ENCODE peak calls at places on chromosomes 7 and 10, in six cellular contexts. One of them, this sample, is unnamed.
A peak's percentile ranks its signal among the peaks of the same experiment; 100 is the strongest.

GRCh38 chr7:157470017-157470322 is 133.2 kb downstream of the DNAJB6 start:
- ATAC-seq in GM12878: no peak
- ATAC-seq in HepG2: no peak
- ATAC-seq in A549: no peak
- ATAC-seq in K562: no peak
- ATAC-seq in upper lobe of left lung: no peak
- ATAC-seq in this sample: no peak

GRCh38 chr10:21509391-21510217 is 15.9 kb downstream of the SKIDA1 start:
- ATAC-seq in GM12878: no peak
- ATAC-seq in HepG2: no peak
- ATAC-seq in A549: no peak
- ATAC-seq in K562: no peak
- ATAC-seq in upper lobe of left lung: no peak
- ATAC-seq in this sample: peak; percentile 10

GRCh38 chr10:6072215-6072941 is 10.2 kb upstream of the IL2RA start:
- ATAC-seq in GM12878: peak; percentile 77
- ATAC-seq in HepG2: no peak
- ATAC-seq in A549: no peak
- ATAC-seq in K562: no peak
- ATAC-seq in upper lobe of left lung: no peak
- ATAC-seq in this sample: peak; percentile 52

GRCh38 chr10:103842605-103843004 is 12.8 kb downstream of the SH3PXD2A start:
- ATAC-seq in GM12878: no peak
- ATAC-seq in HepG2: peak; percentile 18
- ATAC-seq in A549: no peak
- ATAC-seq in K562: no peak
- ATAC-seq in upper lobe of left lung: no peak
- ATAC-seq in this sample: no peak

GRCh38 chr10:45151467-45152214 is 150.9 kb downstream of the ZNF22 start:
- ATAC-seq in GM12878: no peak
- ATAC-seq in HepG2: peak; percentile 58
- ATAC-seq in A549: no peak
- ATAC-seq in K562: peak; percentile 38
- ATAC-seq in upper lobe of left lung: peak; percentile 35
- ATAC-seq in this sample: no peak

GRCh38 chr10:102595914-102596313 is 48.4 kb upstream of the TRIM8 start:
- ATAC-seq in GM12878: no peak
- ATAC-seq in HepG2: no peak
- ATAC-seq in A549: peak; percentile 27
- ATAC-seq in K562: no peak
- ATAC-seq in upper lobe of left lung: no peak
- ATAC-seq in this sample: no peak

GRCh38 chr7:1053002-1053411 is 8.7 kb downstream of the GPR146 start:
- ATAC-seq in GM12878: no peak
- ATAC-seq in HepG2: no peak
- ATAC-seq in A549: no peak
- ATAC-seq in K562: no peak
- ATAC-seq in upper lobe of left lung: no peak
- ATAC-seq in this sample: peak; percentile 30

GRCh38 chr10:124152139-124152780 is 58.9 kb upstream of the CHST15 start:
- ATAC-seq in GM12878: no peak
- ATAC-seq in HepG2: peak; percentile 86
- ATAC-seq in A549: peak; percentile 90
- ATAC-seq in K562: no peak
- ATAC-seq in upper lobe of left lung: peak; percentile 66
- ATAC-seq in this sample: peak; percentile 86

GRCh38 chr7:124929467-124930172 is at the start of gene POT1:
- ATAC-seq in GM12878: peak; percentile 98
- ATAC-seq in HepG2: peak; percentile 99
- ATAC-seq in A549: peak; percentile 100
- ATAC-seq in K562: peak; percentile 99
- ATAC-seq in upper lobe of left lung: peak; percentile 100
- ATAC-seq in this sample: peak; percentile 100

GRCh38 chr10:86599041-86599440 is 55.3 kb upstream of the OPN4 start:
- ATAC-seq in GM12878: no peak
- ATAC-seq in HepG2: no peak
- ATAC-seq in A549: no peak
- ATAC-seq in K562: no peak
- ATAC-seq in upper lobe of left lung: no peak
- ATAC-seq in this sample: no peak

GRCh38 chr10:63972949-63973827 is 452.0 kb downstream of the REEP3 start:
- ATAC-seq in GM12878: no peak
- ATAC-seq in HepG2: no peak
- ATAC-seq in A549: no peak
- ATAC-seq in K562: peak; percentile 22
- ATAC-seq in upper lobe of left lung: peak; percentile 12
- ATAC-seq in this sample: no peak

GRCh38 chr10:117652228-117653169 is 110.0 kb downstream of the EMX2 start:
- ATAC-seq in GM12878: peak; percentile 30
- ATAC-seq in HepG2: no peak
- ATAC-seq in A549: peak; percentile 61
- ATAC-seq in K562: no peak
- ATAC-seq in upper lobe of left lung: no peak
- ATAC-seq in this sample: no peak

GRCh38 chr7:41999736-42000283 is 237.2 kb downstream of the GLI3 start:
- ATAC-seq in GM12878: no peak
- ATAC-seq in HepG2: no peak
- ATAC-seq in A549: no peak
- ATAC-seq in K562: no peak
- ATAC-seq in upper lobe of left lung: no peak
- ATAC-seq in this sample: no peak

GRCh38 chr7:380724-381210 is 90.8 kb downstream of the FOXL3 start:
- ATAC-seq in GM12878: no peak
- ATAC-seq in HepG2: no peak
- ATAC-seq in A549: no peak
- ATAC-seq in K562: no peak
- ATAC-seq in upper lobe of left lung: no peak
- ATAC-seq in this sample: no peak

GRCh38 chr10:99938563-99938962 is 71.2 kb downstream of the DNMBP start:
- ATAC-seq in GM12878: peak; percentile 91
- ATAC-seq in HepG2: no peak
- ATAC-seq in A549: peak; percentile 46
- ATAC-seq in K562: no peak
- ATAC-seq in upper lobe of left lung: no peak
- ATAC-seq in this sample: no peak

GRCh38 chr7:47405921-47406765 is 175.8 kb downstream of the TNS3 start:
- ATAC-seq in GM12878: no peak
- ATAC-seq in HepG2: peak; percentile 63
- ATAC-seq in A549: peak; percentile 18
- ATAC-seq in K562: no peak
- ATAC-seq in upper lobe of left lung: peak; percentile 84
- ATAC-seq in this sample: peak; percentile 79

GRCh38 chr10:71112138-71112785 is 100.1 kb upstream of the UNC5B start:
- ATAC-seq in GM12878: no peak
- ATAC-seq in HepG2: no peak
- ATAC-seq in A549: no peak
- ATAC-seq in K562: no peak
- ATAC-seq in upper lobe of left lung: no peak
- ATAC-seq in this sample: no peak

GRCh38 chr10:119299531-119299930 is 92.2 kb downstream of the GRK5 start:
- ATAC-seq in GM12878: peak; percentile 60
- ATAC-seq in HepG2: peak; percentile 51
- ATAC-seq in A549: peak; percentile 50
- ATAC-seq in K562: peak; percentile 85
- ATAC-seq in upper lobe of left lung: no peak
- ATAC-seq in this sample: peak; percentile 39

GRCh38 chr7:54349259-54349658 is 192.9 kb upstream of the VSTM2A start:
- ATAC-seq in GM12878: no peak
- ATAC-seq in HepG2: no peak
- ATAC-seq in A549: no peak
- ATAC-seq in K562: no peak
- ATAC-seq in upper lobe of left lung: no peak
- ATAC-seq in this sample: no peak

GRCh38 chr7:25820432-25821040 is 331.5 kb upstream of the NFE2L3 start:
- ATAC-seq in GM12878: peak; percentile 70
- ATAC-seq in HepG2: no peak
- ATAC-seq in A549: peak; percentile 57
- ATAC-seq in K562: peak; percentile 72
- ATAC-seq in upper lobe of left lung: no peak
- ATAC-seq in this sample: no peak

GRCh38 chr7:620052-620451 is 100.4 kb upstream of the PDGFA start:
- ATAC-seq in GM12878: no peak
- ATAC-seq in HepG2: no peak
- ATAC-seq in A549: no peak
- ATAC-seq in K562: peak; percentile 54
- ATAC-seq in upper lobe of left lung: no peak
- ATAC-seq in this sample: no peak

GRCh38 chr7:41201021-41201420 is 501.9 kb downstream of the INHBA start:
- ATAC-seq in GM12878: no peak
- ATAC-seq in HepG2: no peak
- ATAC-seq in A549: no peak
- ATAC-seq in K562: no peak
- ATAC-seq in upper lobe of left lung: no peak
- ATAC-seq in this sample: no peak

GRCh38 chr7:95687759-95688343 is 84.5 kb upstream of the DYNC1I1 start:
- ATAC-seq in GM12878: peak; percentile 46
- ATAC-seq in HepG2: peak; percentile 79
- ATAC-seq in A549: peak; percentile 77
- ATAC-seq in K562: peak; percentile 84
- ATAC-seq in upper lobe of left lung: no peak
- ATAC-seq in this sample: no peak

GRCh38 chr7:141381794-141382453 is 169.3 kb upstream of the AGK start:
- ATAC-seq in GM12878: no peak
- ATAC-seq in HepG2: no peak
- ATAC-seq in A549: peak; percentile 46
- ATAC-seq in K562: no peak
- ATAC-seq in upper lobe of left lung: no peak
- ATAC-seq in this sample: no peak

GRCh38 chr10:11152801-11153200 is 135.1 kb downstream of the CELF2 start:
- ATAC-seq in GM12878: no peak
- ATAC-seq in HepG2: no peak
- ATAC-seq in A549: no peak
- ATAC-seq in K562: no peak
- ATAC-seq in upper lobe of left lung: no peak
- ATAC-seq in this sample: no peak

GRCh38 chr10:29828440-29828894 is 193.7 kb upstream of the SVIL start:
- ATAC-seq in GM12878: no peak
- ATAC-seq in HepG2: no peak
- ATAC-seq in A549: no peak
- ATAC-seq in K562: no peak
- ATAC-seq in upper lobe of left lung: no peak
- ATAC-seq in this sample: no peak

GRCh38 chr10:17073720-17074547 is 55.7 kb downstream of the CUBN start:
- ATAC-seq in GM12878: no peak
- ATAC-seq in HepG2: no peak
- ATAC-seq in A549: no peak
- ATAC-seq in K562: no peak
- ATAC-seq in upper lobe of left lung: no peak
- ATAC-seq in this sample: no peak

GRCh38 chr10:124621637-124622036 is 122.5 kb downstream of the FAM53B start:
- ATAC-seq in GM12878: no peak
- ATAC-seq in HepG2: no peak
- ATAC-seq in A549: no peak
- ATAC-seq in K562: no peak
- ATAC-seq in upper lobe of left lung: no peak
- ATAC-seq in this sample: no peak

GRCh38 chr7:37445064-37445723 is 3.5 kb downstream of the ELMO1 start:
- ATAC-seq in GM12878: no peak
- ATAC-seq in HepG2: no peak
- ATAC-seq in A549: no peak
- ATAC-seq in K562: no peak
- ATAC-seq in upper lobe of left lung: no peak
- ATAC-seq in this sample: peak; percentile 22

GRCh38 chr7:105222953-105223352 is 165.8 kb downstream of the SRPK2 start:
- ATAC-seq in GM12878: no peak
- ATAC-seq in HepG2: peak; percentile 34
- ATAC-seq in A549: no peak
- ATAC-seq in K562: peak; percentile 50
- ATAC-seq in upper lobe of left lung: no peak
- ATAC-seq in this sample: no peak

GRCh38 chr10:102344067-102344466 is 51.4 kb upstream of the NFKB2 start:
- ATAC-seq in GM12878: no peak
- ATAC-seq in HepG2: no peak
- ATAC-seq in A549: no peak
- ATAC-seq in K562: no peak
- ATAC-seq in upper lobe of left lung: no peak
- ATAC-seq in this sample: no peak

GRCh38 chr10:77131214-77131613 is 506.4 kb downstream of the KCNMA1 start:
- ATAC-seq in GM12878: no peak
- ATAC-seq in HepG2: no peak
- ATAC-seq in A549: no peak
- ATAC-seq in K562: no peak
- ATAC-seq in upper lobe of left lung: no peak
- ATAC-seq in this sample: no peak

GRCh38 chr10:7625836-7626235 is 40.9 kb downstream of the ITIH5 start:
- ATAC-seq in GM12878: no peak
- ATAC-seq in HepG2: no peak
- ATAC-seq in A549: no peak
- ATAC-seq in K562: no peak
- ATAC-seq in upper lobe of left lung: peak; percentile 57
- ATAC-seq in this sample: peak; percentile 94
- TF ChIP-seq EP300 in GM12878: no peak
- TF ChIP-seq EP300 in HepG2: no peak
- TF ChIP-seq EP300 in A549: no peak
- TF ChIP-seq EP300 in K562: no peak
- TF ChIP-seq EP300 in upper lobe of left lung: no peak
- TF ChIP-seq EP300 in this sample: no peak

DNA sequence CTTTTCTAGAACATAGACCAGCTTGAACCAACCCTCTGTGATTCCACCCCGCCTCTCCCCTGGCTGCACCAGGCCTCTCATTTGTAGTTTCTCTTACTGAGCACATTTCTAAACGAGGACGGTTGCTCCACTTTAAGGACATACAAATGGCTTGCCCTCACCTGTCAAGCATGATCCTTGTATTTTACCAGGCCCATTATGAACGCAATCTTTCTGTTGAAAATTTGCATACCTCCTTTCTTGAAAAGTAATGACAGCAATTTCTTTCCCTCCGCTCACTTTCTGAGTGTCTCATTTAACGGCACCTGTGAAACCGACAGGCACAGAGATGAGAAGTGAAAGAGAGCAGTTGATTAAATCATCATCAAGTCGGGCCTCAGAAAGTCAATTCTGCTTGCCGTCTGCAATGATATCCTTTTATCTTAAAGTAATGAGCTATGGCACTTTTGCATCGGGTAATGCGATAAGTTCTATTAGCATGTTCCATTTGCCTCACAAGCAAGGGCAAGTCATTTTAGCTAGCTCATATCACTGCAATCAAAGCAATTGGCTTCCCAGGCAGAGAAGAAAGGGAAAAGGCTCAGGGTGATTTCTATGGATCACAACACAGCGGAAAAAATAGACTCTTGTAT is 705.6 kb upstream of the GALNT17 start:
- ATAC-seq in GM12878: peak; percentile 87
- ATAC-seq in HepG2: no peak
- ATAC-seq in A549: no peak
- ATAC-seq in K562: no peak
- ATAC-seq in upper lobe of left lung: no peak
- ATAC-seq in this sample: no peak
- TF ChIP-seq EP300 in GM12878: no peak
- TF ChIP-seq EP300 in HepG2: no peak
- TF ChIP-seq EP300 in A549: no peak
- TF ChIP-seq EP300 in K562: no peak
- TF ChIP-seq EP300 in upper lobe of left lung: no peak
- TF ChIP-seq EP300 in this sample: no peak

GRCh38 chr7:130893441-130893894 is 159.5 kb upstream of the KLF14 start:
- ATAC-seq in GM12878: no peak
- ATAC-seq in HepG2: no peak
- ATAC-seq in A549: no peak
- ATAC-seq in K562: no peak
- ATAC-seq in upper lobe of left lung: no peak
- ATAC-seq in this sample: peak; percentile 63
- TF ChIP-seq EP300 in GM12878: no peak
- TF ChIP-seq EP300 in HepG2: no peak
- TF ChIP-seq EP300 in A549: no peak
- TF ChIP-seq EP300 in K562: no peak
- TF ChIP-seq EP300 in upper lobe of left lung: no peak
- TF ChIP-seq EP300 in this sample: no peak

GRCh38 chr10:68172324-68172723 is 59.6 kb downstream of the ATOH7 start:
- ATAC-seq in GM12878: peak; percentile 73
- ATAC-seq in HepG2: no peak
- ATAC-seq in A549: no peak
- ATAC-seq in K562: no peak
- ATAC-seq in upper lobe of left lung: no peak
- ATAC-seq in this sample: no peak
- TF ChIP-seq EP300 in GM12878: peak; percentile 18
- TF ChIP-seq EP300 in HepG2: no peak
- TF ChIP-seq EP300 in A549: no peak
- TF ChIP-seq EP300 in K562: no peak
- TF ChIP-seq EP300 in upper lobe of left lung: no peak
- TF ChIP-seq EP300 in this sample: no peak